ENCODE peak calls at places on chromosome 18, in six cellular contexts. N, B, V, W, C and T are unnamed samples.

GRCh38 chr18:54284967-54285785 is 15.9 kb downstream of the POLI start:
- DNase-seq in C (peak), B (peak), W (no peak), V (no peak), N (peak), T (peak)

GRCh38 chr18:50138181-50139064 is 56.5 kb downstream of the MYO5B start:
- DNase-seq in B (no peak), N (no peak), V (no peak), W (no peak), C (no peak), T (no peak)

GRCh38 chr18:69484699-69485396 is 84.2 kb downstream of the DOK6 start:
- DNase-seq in W (no peak), N (no peak), V (no peak), C (peak), B (no peak), T (peak)

GRCh38 chr18:8536226-8536625 is 73.0 kb upstream of the RAB12 start:
- DNase-seq in N (no peak), V (no peak), C (no peak), W (no peak), B (no peak), T (no peak)

GRCh38 chr18:45106331-45106774 is 425.7 kb downstream of the SETBP1 start:
- DNase-seq in V (no peak), N (no peak), C (no peak), W (no peak), B (no peak), T (no peak)

GRCh38 chr18:75544051-75544481 is 116.6 kb upstream of the SMIM21 start:
- DNase-seq in B (no peak), W (no peak), N (no peak), V (no peak), C (no peak), T (peak)

GRCh38 chr18:3594760-3595241 is 144.8 kb downstream of the TGIF1 start:
- DNase-seq in N (peak), C (no peak), V (no peak), W (no peak), B (no peak), T (peak)

GRCh38 chr18:61831071-61831470 is 61.7 kb downstream of the RNF152 start:
- DNase-seq in B (no peak), C (no peak), N (no peak), W (no peak), V (no peak), T (peak)

GRCh38 chr18:69817335-69817935 is 130.2 kb downstream of the CD226 start:
- DNase-seq in C (peak), N (no peak), W (no peak), B (no peak), V (no peak), T (peak)

GRCh38 chr18:23453657-23454011 is 547 bp downstream of the RIOK3 start:
- DNase-seq in V (no peak), B (no peak), C (no peak), W (no peak), N (no peak), T (peak)

GRCh38 chr18:6746386-6746960 is 17.0 kb downstream of the ARHGAP28 start:
- DNase-seq in W (no peak), B (no peak), V (no peak), N (no peak), C (no peak), T (peak)

GRCh38 chr18:77346446-77346845 is 96.8 kb downstream of the GALR1 start:
- DNase-seq in W (no peak), V (no peak), B (no peak), N (no peak), C (no peak), T (no peak)

GRCh38 chr18:80126797-80127196 is 17.7 kb downstream of the ADNP2 start:
- DNase-seq in B (no peak), W (no peak), C (no peak), N (no peak), V (no peak), T (no peak)

GRCh38 chr18:39318008-39318407 is 1752.4 kb upstream of the CELF4 start:
- DNase-seq in C (no peak), N (no peak), B (no peak), V (no peak), W (no peak), T (no peak)